ENCODE peak calls at places on chromosome 18, in four cellular contexts. E is gastrocnemius medialis, T is breast epithelium, C is cardiac fibroblast. W is an unnamed sample.

GRCh38 chr18:62128157-62128556 is 58.7 kb downstream of the PIGN start:
- DNase-seq in T (no peak), C (peak), E (no peak), W (peak)

GRCh38 chr18:8609711-8610441 is 639 bp downstream of the RAB12 start:
- DNase-seq in E (no peak), T (no peak), C (no peak), W (no peak)

GRCh38 chr18:55488473-55488872 is 99.5 kb downstream of the TCF4 start:
- DNase-seq in C (no peak), E (no peak), T (no peak), W (no peak)

GRCh38 chr18:37270046-37270665 is 295.4 kb downstream of the CELF4 start:
- DNase-seq in T (no peak), C (peak), E (no peak), W (no peak)

GRCh38 chr18:413263-413662 is 87.2 kb downstream of the COLEC12 start:
- DNase-seq in T (no peak), C (peak), E (no peak), W (no peak)

GRCh38 chr18:75087119-75088020 is 121.6 kb downstream of the PTGR3 start:
- DNase-seq in C (no peak), T (no peak), E (no peak), W (no peak)

GRCh38 chr18:62499263-62499650 is 23.6 kb upstream of the ZCCHC2 start:
- DNase-seq in E (no peak), T (no peak), C (no peak), W (no peak)

GRCh38 chr18:9613550-9614400 is 584 bp downstream of the PPP4R1 start:
- DNase-seq in C (peak), T (peak), E (peak), W (no peak)

GRCh38 chr18:11154369-11154982 is 5.1 kb upstream of the PIEZO2 start:
- DNase-seq in T (no peak), C (peak), E (no peak), W (peak)

DNA sequence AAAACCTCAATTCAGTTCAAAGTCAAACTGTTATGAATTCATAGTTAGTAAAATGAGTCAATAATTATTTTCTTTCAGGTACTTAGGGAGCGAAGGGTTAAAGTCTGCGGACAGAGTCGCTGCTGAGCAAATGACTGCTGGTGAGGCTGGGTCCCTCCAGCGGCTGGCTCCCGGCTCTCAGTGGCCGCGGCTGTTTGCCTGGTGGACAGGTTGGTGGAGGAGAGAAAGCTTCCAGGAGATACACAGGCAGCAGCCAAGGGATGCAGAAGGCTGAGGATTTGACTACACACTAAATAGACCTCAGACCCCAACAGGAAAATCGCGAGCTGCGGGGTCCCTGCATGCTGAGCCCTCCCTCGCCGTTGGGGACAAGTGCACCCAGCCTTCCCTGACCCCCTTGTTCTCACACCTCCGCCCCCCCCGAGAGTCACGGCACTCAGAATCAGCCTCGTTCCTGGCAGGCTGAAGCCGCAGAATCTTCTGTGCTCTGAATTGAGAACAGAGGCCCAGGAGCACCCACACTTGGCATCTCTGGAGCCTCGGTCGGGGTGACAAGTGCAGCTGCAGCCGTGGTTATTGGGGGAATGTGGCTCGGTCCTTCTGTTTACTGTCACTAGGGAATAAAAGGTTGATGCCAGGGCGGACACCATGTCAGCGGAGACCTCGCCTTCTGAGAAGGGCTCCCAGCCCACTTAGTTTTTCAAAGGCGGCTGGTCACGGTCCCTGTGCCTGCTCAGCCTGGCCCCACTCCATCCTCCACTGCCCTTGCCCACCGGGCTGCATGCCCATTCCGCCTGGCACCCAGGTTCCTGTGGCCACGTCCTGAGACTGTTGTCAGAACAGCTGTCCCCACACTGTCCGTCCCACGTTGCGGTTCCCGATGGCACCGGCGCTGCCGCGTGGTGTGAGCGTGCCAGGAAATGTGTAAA is 74.0 kb downstream of the SLC66A2 start:
- DNase-seq in C (no peak), T (no peak), E (no peak), W (no peak)
- TF ChIP-seq CTCF in C (no peak), T (no peak), E (no peak), W (no peak)

GRCh38 chr18:13914170-13914569 is 1.2 kb downstream of the MC2R start:
- DNase-seq in C (no peak), E (no peak), T (no peak), W (no peak)

GRCh38 chr18:13914756-13915155 is 580 bp downstream of the MC2R start:
- DNase-seq in C (no peak), T (no peak), E (no peak), W (no peak)

GRCh38 chr18:13915391-13915790 is at the start of gene MC2R:
- DNase-seq in T (no peak), E (no peak), C (no peak), W (no peak)

GRCh38 chr18:13912601-13913000 is 2.7 kb downstream of the MC2R start:
- DNase-seq in C (no peak), T (no peak), E (no peak), W (no peak)

GRCh38 chr18:13913205-13913604 is 2.1 kb downstream of the MC2R start:
- DNase-seq in E (no peak), T (no peak), C (no peak), W (no peak)
- TF ChIP-seq CTCF in E (no peak), T (no peak), C (no peak), W (no peak)

DNA sequence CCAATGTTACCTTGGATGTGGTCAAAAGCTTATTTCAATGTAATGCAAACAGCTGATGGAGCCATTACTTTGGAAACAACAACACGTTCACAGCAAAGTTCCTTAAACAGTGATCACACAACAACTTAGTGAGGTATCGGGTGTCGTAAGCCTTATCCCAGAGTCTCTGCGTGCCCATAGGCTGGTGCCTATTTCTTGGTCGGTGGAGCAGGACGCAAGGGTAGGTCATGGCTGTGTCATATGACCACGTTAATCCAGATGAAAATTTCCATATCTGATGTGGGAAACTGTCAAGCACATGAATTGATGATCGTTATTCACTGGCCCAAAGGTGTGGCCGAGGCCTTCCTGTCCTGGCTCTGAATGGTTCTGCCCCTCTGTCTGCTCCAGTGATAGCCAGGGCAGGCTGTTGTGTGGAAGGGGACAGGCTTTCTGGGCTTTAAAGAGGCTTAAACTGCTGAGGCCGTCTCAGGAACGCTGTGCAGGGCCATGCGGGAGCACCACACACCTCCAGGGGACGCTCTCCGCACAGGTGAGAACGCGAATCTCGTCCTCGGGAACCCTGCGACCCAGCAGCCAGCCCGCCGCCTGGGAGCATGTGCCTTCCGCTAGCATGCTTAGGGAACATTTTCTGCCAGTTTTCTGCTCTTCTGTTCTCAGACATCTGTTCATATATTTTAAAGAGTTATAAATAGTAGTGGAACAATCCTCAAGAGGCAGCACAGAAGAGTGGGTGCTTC is 90.6 kb downstream of the KCTD1 start:
- DNase-seq in T (no peak), E (no peak), C (no peak), W (no peak)
- TF ChIP-seq CTCF in T (no peak), E (no peak), C (peak), W (no peak)

GRCh38 chr18:3350566-3351527 is 88.9 kb downstream of the MYL12B start:
- DNase-seq in T (no peak), E (no peak), C (peak), W (no peak)
- TF ChIP-seq CTCF in T (no peak), E (no peak), C (no peak), W (no peak)

GRCh38 chr18:42425025-42425424 is 470.0 kb downstream of the PIK3C3 start:
- DNase-seq in C (peak), T (no peak), E (no peak), W (no peak)
- TF ChIP-seq CTCF in C (no peak), T (no peak), E (no peak), W (no peak)

GRCh38 chr18:72700961-72701710 is 157.0 kb upstream of the CBLN2 start:
- DNase-seq in E (no peak), C (peak), T (no peak), W (peak)
- TF ChIP-seq CTCF in E (no peak), C (peak), T (no peak), W (peak)

GRCh38 chr18:46830633-46831032 is 73.8 kb upstream of the ST8SIA5 start:
- DNase-seq in E (no peak), T (no peak), C (no peak), W (no peak)

GRCh38 chr18:46832856-46833255 is 76.0 kb upstream of the ST8SIA5 start:
- DNase-seq in C (no peak), T (no peak), E (no peak), W (no peak)

GRCh38 chr18:46831434-46831833 is 74.6 kb upstream of the ST8SIA5 start:
- DNase-seq in C (no peak), T (no peak), E (no peak), W (no peak)

GRCh38 chr18:46833899-46834298 is 77.0 kb upstream of the ST8SIA5 start:
- DNase-seq in E (no peak), T (no peak), C (no peak), W (no peak)

DNA sequence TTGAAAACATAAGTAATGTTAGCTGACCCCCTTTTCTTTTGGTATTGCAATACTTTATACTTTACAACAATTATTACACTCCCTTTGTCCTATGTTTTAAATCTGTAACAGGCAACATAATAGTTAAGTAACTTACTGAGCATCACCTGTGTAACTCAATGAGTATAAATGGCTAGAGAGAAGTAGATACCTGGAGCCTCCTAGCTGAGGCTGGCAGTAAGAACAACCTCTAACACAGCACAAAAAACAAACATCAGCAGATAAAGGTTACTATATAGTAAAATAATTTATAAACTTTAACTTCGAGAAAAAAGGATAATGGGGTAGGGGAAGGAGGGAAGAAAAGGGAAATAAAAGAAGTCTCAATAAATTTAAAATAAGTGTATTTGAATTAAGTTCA is 73.1 kb upstream of the ST8SIA5 start:
- DNase-seq in C (no peak), T (no peak), E (no peak), W (no peak)
- TF ChIP-seq CTCF in C (no peak), T (no peak), E (no peak), W (no peak)